ENCODE peak calls at places on chromosome 10, in seven cellular contexts. L, T, D, E, F, W and R are unnamed samples. For H3K4me1, the result is how much of the 10 kb centered on the place peaks cover.

GRCh38 chr10:43160919-43161251 is 22.6 kb downstream of the CSGALNACT2 start:
- DNase-seq in D (no peak), T (no peak), L (no peak), F (peak), W (no peak), E (no peak), R (no peak)

GRCh38 chr10:90675621-90676020 is 182.2 kb downstream of the HTR7 start:
- DNase-seq in L (no peak), E (peak), F (no peak), D (no peak), W (no peak), T (peak), R (no peak)

GRCh38 chr10:68223535-68224165 is 8.3 kb downstream of the ATOH7 start:
- DNase-seq in E (no peak), F (no peak), W (peak), T (no peak), L (no peak), D (peak), R (peak)

GRCh38 chr10:103630156-103630555 is 136.7 kb downstream of the NEURL1 start:
- DNase-seq in F (no peak), D (no peak), T (peak), E (no peak), W (no peak), L (no peak), R (no peak)

GRCh38 chr10:947881-948280 is 16.4 kb upstream of the LARP4B start:
- DNase-seq in T (no peak), F (no peak), L (no peak), E (no peak), D (no peak), W (no peak), R (no peak)

GRCh38 chr10:71086439-71087080 is 125.8 kb upstream of the UNC5B start:
- DNase-seq in W (peak), L (no peak), F (no peak), D (no peak), E (no peak), T (no peak), R (no peak)

GRCh38 chr10:33376976-33377657 is 42.6 kb upstream of the NRP1 start:
- DNase-seq in F (no peak), W (no peak), D (no peak), T (peak), E (peak), L (no peak), R (no peak)

GRCh38 chr10:119655566-119656001 is 4.4 kb downstream of the BAG3 start:
- DNase-seq in W (no peak), F (peak), T (peak), E (peak), L (no peak), D (no peak), R (no peak)

GRCh38 chr10:80184291-80184690 is 21.0 kb downstream of the ANXA11 start:
- DNase-seq in E (peak), W (no peak), F (no peak), D (no peak), L (no peak), T (peak), R (no peak)

GRCh38 chr10:784759-785538 is 95.5 kb upstream of the DIP2C start:
- DNase-seq in E (peak), W (peak), T (peak), D (peak), F (peak), L (peak), R (peak)

GRCh38 chr10:23516530-23516929 is 77.7 kb downstream of the OTUD1 start:
- DNase-seq in E (peak), D (peak), L (peak), T (peak), F (peak), W (no peak), R (no peak)

GRCh38 chr10:13670311-13670710 is 83.5 kb downstream of the PRPF18 start:
- DNase-seq in L (no peak), E (no peak), F (no peak), T (no peak), W (no peak), D (no peak), R (no peak)

GRCh38 chr10:34156781-34157425 is 658.2 kb downstream of the PARD3 start:
- DNase-seq in F (peak), W (no peak), D (no peak), E (peak), L (no peak), T (peak), R (no peak)

DNA sequence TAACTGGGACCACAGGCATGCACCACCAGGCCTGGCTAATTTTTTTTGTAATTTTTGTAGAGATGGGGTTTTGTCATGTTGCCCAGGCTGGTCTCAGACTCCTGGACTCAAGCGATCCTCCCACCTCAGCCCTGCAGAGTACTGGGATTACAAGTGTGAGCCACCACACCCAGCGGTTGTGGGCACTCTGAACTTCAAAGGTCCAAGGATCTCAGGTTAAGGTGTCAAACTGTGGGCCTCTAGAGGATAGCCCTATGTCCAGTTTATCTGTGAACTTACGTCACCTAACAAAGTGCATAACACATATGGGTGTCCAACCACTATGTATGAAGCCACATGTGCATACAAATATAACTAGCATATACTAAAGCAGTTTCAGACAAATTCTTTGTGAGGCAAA is 3.2 kb upstream of the IL2RA start:
- DNase-seq in E (no peak), F (no peak), W (no peak), D (no peak), T (no peak), L (no peak), R (no peak)
- H3K4me1 ChIP-seq in E (under half), F (under half), W (under half), D (under half), T (under half), L (under half), R (under half)

GRCh38 chr10:10396601-10397000 is 621.1 kb upstream of the CELF2 start:
- DNase-seq in L (no peak), W (no peak), D (no peak), F (no peak), T (no peak), E (peak), R (no peak)
- H2BK120ac ChIP-seq in L (no peak), W (no peak), D (no peak), F (no peak), T (no peak), E (no peak), R (no peak)

DNA sequence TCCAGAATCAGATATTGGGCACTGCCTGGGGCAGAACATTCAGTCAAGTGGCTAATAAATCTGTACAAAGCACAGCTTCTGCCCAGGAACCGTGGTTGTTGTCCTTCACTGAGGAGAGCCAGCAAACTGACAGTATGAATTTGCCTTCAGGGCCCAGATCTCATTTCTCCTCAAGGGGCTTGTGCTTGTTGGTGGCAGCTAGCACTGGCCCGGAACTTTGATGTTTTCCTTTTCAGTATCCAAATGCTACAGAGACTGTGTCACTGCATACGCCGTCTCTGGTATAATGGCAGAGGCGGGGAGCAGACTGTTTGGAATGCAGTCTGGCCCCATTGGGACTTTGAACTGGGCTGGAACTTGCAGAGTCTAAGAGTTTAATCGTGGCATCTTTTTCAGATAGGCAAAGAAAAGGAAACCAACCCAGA is 30.4 kb upstream of the ADD3 start:
- DNase-seq in D (no peak), W (no peak), T (peak), F (peak), L (no peak), E (no peak), R (no peak)
- H3K4me1 ChIP-seq in D (under half), W (under half), T (under half), F (under half), L (under half), E (under half), R (under half)

GRCh38 chr10:26697922-26698608 is 564 bp downstream of the PDSS1 start:
- DNase-seq in E (no peak), W (no peak), D (peak), F (peak), L (no peak), T (peak), R (no peak)
- H2BK120ac ChIP-seq in E (no peak), W (no peak), D (no peak), F (no peak), L (no peak), T (no peak), R (no peak)